ENCODE peak calls at places on chromosomes 3 and 15, in five cellular contexts. One of them, this sample, is unnamed.

GRCh38 chr3:117433439-117433838 is 723.9 kb downstream of the TUSC7 start:
- DNase-seq in fibroblast of lung: no peak
- DNase-seq in A549: no peak
- DNase-seq in IMR-90: no peak
- DNase-seq in uterus: no peak
- DNase-seq in this sample: no peak

GRCh38 chr15:42084465-42085235 is 9.7 kb downstream of the PLA2G4D start:
- DNase-seq in uterus: peak; percentile 62
- DNase-seq in IMR-90: peak; percentile 37
- DNase-seq in fibroblast of lung: peak; percentile 25
- DNase-seq in A549: peak; percentile 52
- DNase-seq in this sample: peak; percentile 93

GRCh38 chr3:49602877-49603411 is 48.7 kb downstream of the BSN start:
- DNase-seq in uterus: no peak
- DNase-seq in fibroblast of lung: no peak
- DNase-seq in IMR-90: no peak
- DNase-seq in A549: no peak
- DNase-seq in this sample: peak; percentile 32

GRCh38 chr15:88476635-88477038 is 9.1 kb downstream of the MRPS11 start:
- DNase-seq in IMR-90: peak; percentile 55
- DNase-seq in fibroblast of lung: peak; percentile 43
- DNase-seq in uterus: peak; percentile 50
- DNase-seq in A549: peak; percentile 48
- DNase-seq in this sample: peak; percentile 58

GRCh38 chr15:63306480-63307073 is 29.2 kb downstream of the APH1B start:
- DNase-seq in IMR-90: no peak
- DNase-seq in A549: no peak
- DNase-seq in fibroblast of lung: no peak
- DNase-seq in uterus: no peak
- DNase-seq in this sample: no peak

GRCh38 chr3:186772886-186773417 is 10.4 kb upstream of the EIF4A2 start:
- DNase-seq in IMR-90: no peak
- DNase-seq in uterus: peak; percentile 20
- DNase-seq in fibroblast of lung: peak; percentile 35
- DNase-seq in A549: no peak
- DNase-seq in this sample: no peak

GRCh38 chr3:102480139-102480538 is 45.3 kb downstream of the ZPLD1 start:
- DNase-seq in fibroblast of lung: no peak
- DNase-seq in IMR-90: no peak
- DNase-seq in uterus: no peak
- DNase-seq in A549: no peak
- DNase-seq in this sample: no peak

GRCh38 chr3:173938159-173938558 is 540.6 kb downstream of the NLGN1 start:
- DNase-seq in fibroblast of lung: peak; percentile 73
- DNase-seq in IMR-90: peak; percentile 76
- DNase-seq in uterus: no peak
- DNase-seq in A549: peak; percentile 35
- DNase-seq in this sample: no peak

GRCh38 chr3:53420831-53421230 is 73.5 kb upstream of the DCP1A start:
- DNase-seq in fibroblast of lung: no peak
- DNase-seq in A549: no peak
- DNase-seq in IMR-90: no peak
- DNase-seq in uterus: no peak
- DNase-seq in this sample: no peak

GRCh38 chr3:189664311-189664710 is 33.1 kb downstream of the TP63 start:
- DNase-seq in IMR-90: peak; percentile 96
- DNase-seq in fibroblast of lung: peak; percentile 93
- DNase-seq in uterus: no peak
- DNase-seq in A549: peak; percentile 80
- DNase-seq in this sample: peak; percentile 63

GRCh38 chr15:43212951-43213350 is 7.9 kb downstream of the EPB42 start:
- DNase-seq in IMR-90: no peak
- DNase-seq in A549: no peak
- DNase-seq in uterus: no peak
- DNase-seq in fibroblast of lung: no peak
- DNase-seq in this sample: no peak

GRCh38 chr3:16187213-16187790 is 12.8 kb downstream of the GALNT15 start:
- DNase-seq in IMR-90: no peak
- DNase-seq in A549: no peak
- DNase-seq in uterus: no peak
- DNase-seq in fibroblast of lung: no peak
- DNase-seq in this sample: no peak

GRCh38 chr3:65875395-65876027 is 163.2 kb downstream of the MAGI1 start:
- DNase-seq in IMR-90: no peak
- DNase-seq in uterus: no peak
- DNase-seq in fibroblast of lung: no peak
- DNase-seq in A549: no peak
- DNase-seq in this sample: no peak

GRCh38 chr3:72288955-72289707 is 504.2 kb upstream of the PROK2 start:
- DNase-seq in IMR-90: peak; percentile 57
- DNase-seq in A549: no peak
- DNase-seq in fibroblast of lung: peak; percentile 88
- DNase-seq in uterus: peak; percentile 37
- DNase-seq in this sample: no peak

GRCh38 chr15:75646944-75647364 is 758 bp upstream of the SNX33 start:
- DNase-seq in IMR-90: no peak
- DNase-seq in fibroblast of lung: no peak
- DNase-seq in uterus: no peak
- DNase-seq in A549: no peak
- DNase-seq in this sample: no peak

GRCh38 chr3:49271047-49271446 is 6.0 kb downstream of the C3orf62 start:
- DNase-seq in uterus: peak; percentile 49
- DNase-seq in A549: no peak
- DNase-seq in fibroblast of lung: no peak
- DNase-seq in IMR-90: no peak
- DNase-seq in this sample: no peak

GRCh38 chr3:180324791-180325190 is 277.2 kb upstream of the TTC14 start:
- DNase-seq in uterus: no peak
- DNase-seq in A549: no peak
- DNase-seq in fibroblast of lung: no peak
- DNase-seq in IMR-90: no peak
- DNase-seq in this sample: no peak

GRCh38 chr3:52887166-52887565 is 10.2 kb downstream of the STIMATE start:
- DNase-seq in uterus: no peak
- DNase-seq in fibroblast of lung: no peak
- DNase-seq in IMR-90: no peak
- DNase-seq in A549: no peak
- DNase-seq in this sample: no peak

GRCh38 chr3:46931631-46932441 is 44.7 kb downstream of the CCDC12 start:
- DNase-seq in uterus: no peak
- DNase-seq in fibroblast of lung: no peak
- DNase-seq in A549: peak; percentile 35
- DNase-seq in IMR-90: peak; percentile 39
- DNase-seq in this sample: no peak

GRCh38 chr3:167606836-167607235 is 46.9 kb downstream of the WDR49 start:
- DNase-seq in A549: no peak
- DNase-seq in IMR-90: no peak
- DNase-seq in uterus: no peak
- DNase-seq in fibroblast of lung: no peak
- DNase-seq in this sample: no peak

GRCh38 chr15:59531066-59531465 is 80.5 kb upstream of the GCNT3 start:
- DNase-seq in A549: no peak
- DNase-seq in fibroblast of lung: no peak
- DNase-seq in uterus: no peak
- DNase-seq in IMR-90: no peak
- DNase-seq in this sample: no peak

GRCh38 chr3:47012342-47013230 is 33.1 kb downstream of the NBEAL2 start:
- DNase-seq in A549: no peak
- DNase-seq in uterus: peak; percentile 19
- DNase-seq in IMR-90: no peak
- DNase-seq in fibroblast of lung: no peak
- DNase-seq in this sample: no peak

GRCh38 chr15:33864360-33865075 is 103.8 kb upstream of the CHRM5 start:
- DNase-seq in A549: no peak
- DNase-seq in fibroblast of lung: no peak
- DNase-seq in IMR-90: peak; percentile 27
- DNase-seq in uterus: no peak
- DNase-seq in this sample: no peak

GRCh38 chr3:175493296-175493695 is 634.2 kb downstream of the NAALADL2 start:
- DNase-seq in fibroblast of lung: no peak
- DNase-seq in uterus: no peak
- DNase-seq in IMR-90: peak; percentile 3
- DNase-seq in A549: no peak
- DNase-seq in this sample: no peak

GRCh38 chr3:36920884-36921567 is 23.8 kb downstream of the TRANK1 start:
- DNase-seq in IMR-90: no peak
- DNase-seq in A549: no peak
- DNase-seq in uterus: no peak
- DNase-seq in fibroblast of lung: no peak
- DNase-seq in this sample: no peak

GRCh38 chr3:36923981-36924747 is 20.7 kb downstream of the TRANK1 start:
- DNase-seq in A549: no peak
- DNase-seq in IMR-90: no peak
- DNase-seq in uterus: no peak
- DNase-seq in fibroblast of lung: no peak
- DNase-seq in this sample: no peak

GRCh38 chr3:36926292-36926897 is 18.5 kb downstream of the TRANK1 start:
- DNase-seq in IMR-90: no peak
- DNase-seq in fibroblast of lung: no peak
- DNase-seq in A549: no peak
- DNase-seq in uterus: no peak
- DNase-seq in this sample: no peak

GRCh38 chr3:36924748-36925521 is 19.9 kb downstream of the TRANK1 start:
- DNase-seq in uterus: no peak
- DNase-seq in IMR-90: no peak
- DNase-seq in A549: no peak
- DNase-seq in fibroblast of lung: no peak
- DNase-seq in this sample: no peak

DNA sequence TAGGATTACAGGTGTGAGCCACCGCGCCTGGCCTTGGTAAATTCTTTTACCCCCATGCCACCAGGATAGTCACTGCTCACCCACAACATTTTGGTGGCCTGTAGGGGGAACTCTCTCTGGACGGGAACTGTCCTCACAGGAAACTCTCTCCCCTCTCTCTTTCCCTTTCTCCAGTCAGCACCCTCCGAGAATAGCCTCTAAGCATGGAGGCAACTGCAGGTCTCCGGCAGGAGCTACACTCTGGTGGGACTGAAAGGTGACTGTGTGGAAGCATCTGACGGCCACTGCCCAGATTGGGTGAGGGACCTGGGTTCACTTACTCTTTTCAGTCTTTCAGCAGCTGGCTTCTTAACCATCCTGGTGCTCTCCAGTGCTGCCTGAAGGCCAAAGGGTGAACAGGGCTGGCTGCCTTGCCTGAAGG is 21.3 kb downstream of the TRANK1 start:
- DNase-seq in A549: peak; percentile 24
- DNase-seq in uterus: no peak
- DNase-seq in fibroblast of lung: no peak
- DNase-seq in IMR-90: no peak
- DNase-seq in this sample: no peak
- TF ChIP-seq CTCF in A549: peak; percentile 17
- TF ChIP-seq CTCF in uterus: no peak
- TF ChIP-seq CTCF in fibroblast of lung: no peak
- TF ChIP-seq CTCF in IMR-90: no peak
- TF ChIP-seq CTCF in this sample: no peak

GRCh38 chr3:119331661-119332060 is 37.5 kb downstream of the ARHGAP31 start:
- DNase-seq in uterus: no peak
- DNase-seq in A549: no peak
- DNase-seq in IMR-90: peak; percentile 58
- DNase-seq in fibroblast of lung: peak; percentile 63
- DNase-seq in this sample: peak; percentile 19

GRCh38 chr3:119330181-119330580 is 36.0 kb downstream of the ARHGAP31 start:
- DNase-seq in uterus: no peak
- DNase-seq in IMR-90: no peak
- DNase-seq in A549: no peak
- DNase-seq in fibroblast of lung: no peak
- DNase-seq in this sample: no peak

GRCh38 chr3:119329551-119329950 is 35.4 kb downstream of the ARHGAP31 start:
- DNase-seq in A549: no peak
- DNase-seq in fibroblast of lung: no peak
- DNase-seq in IMR-90: peak; percentile 43
- DNase-seq in uterus: no peak
- DNase-seq in this sample: no peak

GRCh38 chr3:119333773-119334492 is 39.8 kb downstream of the ARHGAP31 start:
- DNase-seq in uterus: no peak
- DNase-seq in fibroblast of lung: no peak
- DNase-seq in IMR-90: no peak
- DNase-seq in A549: no peak
- DNase-seq in this sample: no peak

DNA sequence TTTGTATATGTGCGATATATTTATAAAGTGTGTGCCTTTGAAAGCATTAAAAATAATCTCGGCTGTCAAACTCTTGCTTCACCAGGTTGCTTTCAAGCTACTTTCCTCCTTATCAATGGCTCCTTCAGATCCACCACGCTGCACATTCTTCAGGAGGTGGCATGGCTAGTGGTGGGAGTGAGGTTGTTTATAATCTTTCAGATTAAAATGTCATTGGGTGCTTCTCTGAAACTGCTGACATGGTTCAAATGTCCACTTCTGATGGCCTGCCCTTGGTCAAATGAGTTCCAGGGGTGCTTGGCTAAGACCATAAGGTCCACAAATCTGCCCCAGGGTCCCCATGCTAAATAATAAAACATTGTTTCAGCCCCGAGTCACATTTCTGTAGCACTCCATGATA is 36.7 kb downstream of the ARHGAP31 start:
- DNase-seq in A549: no peak
- DNase-seq in fibroblast of lung: no peak
- DNase-seq in IMR-90: no peak
- DNase-seq in uterus: no peak
- DNase-seq in this sample: no peak
- H3K27ac ChIP-seq in A549: no peak overlapping the region
- H3K27ac ChIP-seq in fibroblast of lung: no peak overlapping the region
- H3K27ac ChIP-seq in IMR-90: no peak overlapping the region
- H3K27ac ChIP-seq in uterus: no peak overlapping the region
- H3K27ac ChIP-seq in this sample: no peak overlapping the region

DNA sequence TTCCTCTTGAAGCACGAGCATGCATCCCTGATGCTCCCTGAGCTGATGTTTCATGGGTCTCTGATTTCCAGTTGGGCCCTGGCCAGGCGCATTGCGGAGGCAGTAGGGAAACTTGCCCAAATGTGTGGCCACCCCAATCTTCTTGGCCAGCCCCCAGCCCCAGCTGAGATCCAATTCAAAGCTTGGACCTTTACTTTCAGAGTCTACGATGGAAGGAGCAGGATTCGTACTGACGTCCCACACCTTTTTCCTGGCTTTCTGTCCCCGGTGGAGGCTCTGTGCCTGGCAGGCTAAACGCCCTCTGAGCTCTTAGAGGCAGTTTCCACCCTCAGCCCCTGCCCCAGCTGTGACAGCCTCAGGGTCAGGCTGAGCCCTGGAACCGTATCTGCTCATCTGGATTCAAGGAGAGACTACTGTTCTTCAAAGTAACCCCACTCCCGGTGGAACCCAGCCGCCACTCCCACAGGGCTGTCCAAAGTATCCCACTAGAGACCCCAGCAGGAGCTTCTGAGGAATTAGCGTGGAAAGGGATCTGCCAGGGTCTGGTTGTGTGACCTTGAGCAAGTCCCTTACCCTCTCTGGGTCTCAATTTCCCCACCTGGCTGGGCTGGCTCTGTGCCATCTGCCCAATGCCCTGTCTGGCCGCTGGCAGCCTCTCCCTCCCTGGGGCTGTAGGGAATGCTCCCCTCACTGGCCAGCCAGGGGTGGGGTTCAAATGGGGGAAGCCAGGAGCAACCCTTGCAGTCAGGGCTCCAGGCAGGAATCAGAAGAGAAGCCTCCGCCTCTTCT is 37.3 kb downstream of the CPN2 start:
- DNase-seq in IMR-90: no peak
- DNase-seq in uterus: peak; percentile 94
- DNase-seq in A549: no peak
- DNase-seq in fibroblast of lung: peak; percentile 61
- DNase-seq in this sample: no peak
- TF ChIP-seq CTCF in IMR-90: no peak
- TF ChIP-seq CTCF in uterus: no peak
- TF ChIP-seq CTCF in A549: no peak
- TF ChIP-seq CTCF in fibroblast of lung: no peak
- TF ChIP-seq CTCF in this sample: no peak

GRCh38 chr3:132550579-132551305 is 46.3 kb upstream of the ACKR4 start:
- DNase-seq in A549: no peak
- DNase-seq in uterus: no peak
- DNase-seq in IMR-90: peak; percentile 26
- DNase-seq in fibroblast of lung: peak; percentile 39
- DNase-seq in this sample: no peak
- H3K27ac ChIP-seq in A549: no peak overlapping the region
- H3K27ac ChIP-seq in uterus: peak overlapping the region; percentile 43
- H3K27ac ChIP-seq in IMR-90: no peak overlapping the region
- H3K27ac ChIP-seq in fibroblast of lung: no peak overlapping the region
- H3K27ac ChIP-seq in this sample: no peak overlapping the region